ENCODE peak calls at places on chromosome 21, in five cellular contexts. S is GM18507; Q is EH; L is GM04504; P is activated CD4-positive, alpha-beta memory T cell treated with anti-CD3 and anti-CD28 coated beads for 36 hours. M is an unnamed sample.

GRCh38 chr21:31201548-31201947 is 142.5 kb downstream of the TIAM1 start:
- DNase-seq in L (no peak), Q (no peak), S (no peak), P (no peak), M (no peak)

GRCh38 chr21:39667353-39667891 is 54.7 kb downstream of the B3GALT5 start:
- DNase-seq in Q (no peak), S (no peak), L (no peak), P (no peak), M (no peak)

GRCh38 chr21:45016491-45017375 is 57.6 kb upstream of the ADARB1 start:
- DNase-seq in P (no peak), L (no peak), Q (no peak), S (no peak), M (no peak)

GRCh38 chr21:26159869-26160268 is 10.7 kb downstream of the APP start:
- DNase-seq in L (no peak), Q (no peak), S (no peak), P (no peak), M (no peak)

GRCh38 chr21:42319851-42320602 is 4.8 kb upstream of the TFF3 start:
- DNase-seq in L (no peak), P (no peak), Q (no peak), S (no peak), M (no peak)

GRCh38 chr21:31553926-31554325 is 105.6 kb upstream of the SOD1 start:
- DNase-seq in P (no peak), S (no peak), Q (no peak), L (no peak), M (no peak)

GRCh38 chr21:26389971-26390641 is 183.0 kb downstream of the CYYR1 start:
- DNase-seq in L (peak; percentile 43), P (no peak), S (no peak), Q (peak; percentile 90), M (no peak)

GRCh38 chr21:41583274-41583790 is 75.4 kb upstream of the TMPRSS2 start:
- DNase-seq in S (no peak), Q (peak; percentile 8), P (no peak), L (no peak), M (no peak)

GRCh38 chr21:36784942-36785341 is 86.0 kb downstream of the SIM2 start:
- DNase-seq in Q (no peak), P (no peak), S (no peak), L (no peak), M (no peak)

GRCh38 chr21:44279621-44280260 is 5.9 kb upstream of the AIRE start:
- DNase-seq in L (no peak), P (no peak), S (no peak), Q (no peak), M (no peak)

GRCh38 chr21:35095859-35096291 is 46.8 kb upstream of the RUNX1 start:
- DNase-seq in Q (peak; percentile 78), S (no peak), L (peak; percentile 31), P (peak; percentile 42), M (no peak)

GRCh38 chr21:36487641-36488307 is 7.9 kb upstream of the CLDN14 start:
- DNase-seq in P (no peak), Q (no peak), L (no peak), S (no peak), M (no peak)

GRCh38 chr21:44800971-44801467 is 601 bp downstream of the UBE2G2 start:
- DNase-seq in P (no peak), Q (peak; percentile 62), S (peak; percentile 49), L (no peak), M (peak; percentile 55)

GRCh38 chr21:45262616-45263015 is 25.1 kb downstream of the POFUT2 start:
- DNase-seq in Q (no peak), S (no peak), P (no peak), L (no peak), M (peak; percentile 25)